ENCODE peak calls at places on chromosomes 13 and 19, in nine cellular contexts. H is left lung, C is brain microvascular endothelial cell, M is heart right ventricle, W is uterus, O is upper lobe of right lung, A is prostate gland, N is lung, R is WERI-Rb-1. G is an unnamed sample.

GRCh38 chr19:1401138-1401888 is at the start of gene GAMT:
- DNase-seq in H (peak; percentile 83), C (no peak), M (peak; percentile 68), W (no peak), O (no peak), A (no peak), N (no peak), R (peak; percentile 69), G (no peak)

GRCh38 chr19:29404015-29404414 is 121.8 kb upstream of the VSTM2B start:
- DNase-seq in H (no peak), C (no peak), M (no peak), W (no peak), O (no peak), A (no peak), N (no peak), R (no peak), G (no peak)

GRCh38 chr19:31378404-31378803 is 29.2 kb upstream of the TSHZ3 start:
- DNase-seq in H (no peak), C (peak; percentile 84), M (no peak), W (peak; percentile 67), O (no peak), A (peak; percentile 38), N (no peak), R (no peak), G (peak; percentile 83)

GRCh38 chr13:77872995-77873394 is 45.6 kb downstream of the EDNRB start:
- DNase-seq in H (no peak), C (no peak), M (no peak), W (no peak), O (no peak), A (no peak), N (no peak), R (no peak), G (no peak)

GRCh38 chr13:34522818-34523217 is 419.3 kb upstream of the NBEA start:
- DNase-seq in H (no peak), C (no peak), M (no peak), W (no peak), O (no peak), A (no peak), N (no peak), R (no peak), G (peak; percentile 15)

GRCh38 chr13:106172176-106172905 is 363.1 kb downstream of the EFNB2 start:
- DNase-seq in H (no peak), C (no peak), M (no peak), W (no peak), O (no peak), A (no peak), N (no peak), R (no peak), G (no peak)

GRCh38 chr19:36136975-36137686 is 2.7 kb upstream of the CAPNS1 start:
- DNase-seq in H (peak; percentile 82), C (peak; percentile 39), M (peak; percentile 48), W (no peak), O (peak; percentile 80), A (peak; percentile 86), N (peak; percentile 86), R (no peak), G (peak; percentile 14)

GRCh38 chr13:108263961-108264360 is 5.6 kb upstream of the TNFSF13B start:
- DNase-seq in H (no peak), C (no peak), M (no peak), W (no peak), O (no peak), A (no peak), N (no peak), R (no peak), G (no peak)

GRCh38 chr19:34243876-34244578 is 10.3 kb upstream of the GARRE1 start:
- DNase-seq in H (no peak), C (no peak), M (no peak), W (no peak), O (no peak), A (no peak), N (no peak), R (peak; percentile 38), G (no peak)

GRCh38 chr13:73722120-73722519 is 412.1 kb downstream of the KLF12 start:
- DNase-seq in H (no peak), C (peak; percentile 75), M (no peak), W (no peak), O (no peak), A (no peak), N (no peak), R (no peak), G (no peak)

GRCh38 chr19:50042363-50043024 is 16.7 kb downstream of the ZNF473 start:
- DNase-seq in H (no peak), C (no peak), M (no peak), W (no peak), O (no peak), A (no peak), N (no peak), R (no peak), G (no peak)
- H3K36me3 ChIP-seq in H (peaks cover 16% of the 10 kb centered on the region), C (peaks cover 79% of the 10 kb centered on the region), M (peaks cover 98% of the 10 kb centered on the region), W (no peaks in the 10 kb centered on the region), O (peaks cover 77% of the 10 kb centered on the region), A (peaks cover 22% of the 10 kb centered on the region), N (peaks cover 69% of the 10 kb centered on the region), R (peaks cover 92% of the 10 kb centered on the region), G (peaks cover 90% of the 10 kb centered on the region)

GRCh38 chr19:13096968-13097330 is 5.7 kb downstream of the LYL1 start:
- DNase-seq in H (no peak), C (no peak), M (peak; percentile 25), W (no peak), O (no peak), A (no peak), N (no peak), R (no peak), G (no peak)
- H3K27ac ChIP-seq in H (peak overlapping the region; percentile 98), C (no peak overlapping the region), M (peak overlapping the region; percentile 95), W (peak overlapping the region; percentile 93), O (no peak overlapping the region), A (peak overlapping the region; percentile 84), N (no peak overlapping the region), R (no peak overlapping the region), G (no peak overlapping the region)

GRCh38 chr13:61728468-61728867 is 312.8 kb upstream of the PCDH20 start:
- DNase-seq in H (no peak), C (no peak), M (no peak), W (no peak), O (no peak), A (no peak), N (no peak), R (no peak), G (no peak)

DNA sequence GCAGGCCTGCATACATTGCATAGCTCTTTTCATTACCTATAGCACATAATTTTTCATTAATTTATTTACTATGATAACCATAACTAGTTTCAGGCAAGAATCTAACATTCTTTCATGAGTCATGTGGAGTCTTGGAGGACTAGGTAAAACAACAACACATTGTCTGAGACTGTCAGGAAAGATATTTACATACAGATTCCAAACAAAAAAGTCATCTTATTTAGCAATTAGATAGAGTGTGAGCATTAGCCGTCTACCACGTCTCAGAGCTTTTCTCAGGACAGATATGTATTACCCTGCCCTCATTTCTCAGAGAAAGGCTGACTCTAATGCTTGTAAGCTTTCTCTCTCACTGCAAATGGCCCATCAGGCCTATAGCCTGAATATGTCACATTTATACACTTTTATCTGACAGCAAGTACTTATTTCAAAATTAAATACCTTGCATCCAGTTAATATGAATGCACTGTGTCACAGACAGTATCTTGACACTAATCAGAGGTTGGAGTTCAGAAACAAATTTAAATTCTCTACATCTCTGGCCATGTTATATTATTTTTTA is 312.1 kb upstream of the PCDH20 start:
- DNase-seq in H (no peak), C (no peak), M (no peak), W (no peak), O (no peak), A (no peak), N (no peak), R (no peak), G (no peak)
- H3K36me3 ChIP-seq in H (no peaks in the 10 kb centered on the region), C (no peaks in the 10 kb centered on the region), M (no peaks in the 10 kb centered on the region), W (no peaks in the 10 kb centered on the region), O (no peaks in the 10 kb centered on the region), A (no peaks in the 10 kb centered on the region), N (no peaks in the 10 kb centered on the region), R (no peaks in the 10 kb centered on the region), G (no peaks in the 10 kb centered on the region)

DNA sequence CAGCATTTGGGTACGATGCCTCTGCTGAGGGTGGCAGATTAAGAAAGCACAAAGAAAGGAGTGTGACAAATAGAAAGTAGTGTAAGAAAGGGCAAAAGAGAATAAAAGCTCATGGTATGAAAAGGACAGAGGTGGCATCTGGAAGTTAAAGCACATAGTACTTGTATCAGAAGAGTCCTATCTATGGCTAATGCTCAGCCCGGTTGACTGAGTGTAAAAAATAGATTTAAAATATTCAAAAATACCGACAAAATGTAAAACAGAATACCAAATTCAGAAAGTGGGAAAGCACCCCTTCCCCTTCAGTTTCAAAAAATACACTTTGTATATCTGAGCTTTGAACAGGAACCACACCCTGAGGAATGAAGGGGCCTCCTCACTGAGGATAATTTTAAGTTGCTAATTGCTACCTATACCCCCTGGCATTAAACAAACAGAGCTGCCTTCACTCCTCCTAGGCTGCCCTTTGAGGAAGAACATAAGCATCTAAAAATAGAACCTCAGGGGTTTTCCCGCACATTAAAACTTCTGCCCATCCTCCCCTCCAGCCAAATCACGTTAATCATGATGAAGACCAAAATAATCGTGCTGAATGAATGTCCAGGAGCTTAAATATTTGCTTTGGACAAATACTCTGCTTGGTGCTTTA is 43.3 kb downstream of the DLEU7 start:
- DNase-seq in H (no peak), C (no peak), M (no peak), W (no peak), O (no peak), A (no peak), N (no peak), R (no peak), G (no peak)
- H3K27ac ChIP-seq in H (peak overlapping the region; percentile 21), C (no peak overlapping the region), M (peak overlapping the region; percentile 42), W (no peak overlapping the region), O (no peak overlapping the region), A (no peak overlapping the region), N (peak overlapping the region; percentile 55), R (no peak overlapping the region), G (no peak overlapping the region)

GRCh38 chr19:55676384-55676783 is 1.4 kb downstream of the EPN1 start:
- DNase-seq in H (no peak), C (no peak), M (no peak), W (no peak), O (no peak), A (peak; percentile 82), N (no peak), R (no peak), G (no peak)

GRCh38 chr19:55676889-55677505 is 2.0 kb downstream of the EPN1 start:
- DNase-seq in H (no peak), C (no peak), M (no peak), W (no peak), O (no peak), A (no peak), N (no peak), R (no peak), G (no peak)

GRCh38 chr19:55678121-55678671 is 3.2 kb downstream of the EPN1 start:
- DNase-seq in H (peak; percentile 81), C (no peak), M (no peak), W (no peak), O (no peak), A (no peak), N (no peak), R (no peak), G (no peak)

GRCh38 chr19:55675661-55676354 is 782 bp downstream of the EPN1 start:
- DNase-seq in H (no peak), C (no peak), M (no peak), W (no peak), O (no peak), A (no peak), N (no peak), R (no peak), G (no peak)

DNA sequence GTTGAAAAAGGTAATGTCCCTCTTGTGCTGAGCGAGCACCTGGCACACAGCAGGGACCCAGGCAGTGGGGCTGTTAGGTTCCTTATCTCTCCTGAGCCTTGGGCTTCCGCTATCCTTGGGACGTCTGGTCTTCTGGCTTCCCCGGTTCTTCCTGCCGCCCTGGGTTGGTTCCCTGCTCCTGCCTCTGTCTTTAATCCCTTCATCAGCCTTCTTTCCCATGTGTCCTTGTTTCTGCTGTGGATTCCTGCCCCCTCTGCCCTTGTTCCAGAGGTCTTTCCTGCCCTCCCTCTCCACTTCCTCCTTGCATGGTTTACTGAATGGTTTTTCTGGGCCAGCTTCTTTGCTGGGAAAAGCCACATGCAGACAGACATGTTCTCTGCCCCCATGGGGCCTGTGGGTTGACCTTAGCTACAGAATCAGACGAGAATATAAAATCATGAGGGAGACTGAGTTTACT is 2.6 kb downstream of the EPN1 start:
- DNase-seq in H (peak; percentile 20), C (no peak), M (no peak), W (no peak), O (no peak), A (no peak), N (no peak), R (no peak), G (no peak)
- H3K36me3 ChIP-seq in H (no peaks in the 10 kb centered on the region), C (peaks cover 38% of the 10 kb centered on the region), M (peaks cover 48% of the 10 kb centered on the region), W (no peaks in the 10 kb centered on the region), O (peaks cover 63% of the 10 kb centered on the region), A (peaks cover 11% of the 10 kb centered on the region), N (peaks cover 37% of the 10 kb centered on the region), R (peaks cover 77% of the 10 kb centered on the region), G (peaks cover 84% of the 10 kb centered on the region)